ENCODE peak calls at places on chromosomes 13 and 19, in five cellular contexts. U, E, A, X and Z are unnamed samples.

GRCh38 chr13:59664586-59664985 is 499.1 kb downstream of the DIAPH3 start:
- DNase-seq in E (no peak), U (no peak), X (no peak), A (no peak), Z (no peak)

GRCh38 chr19:21328402-21328801 is 808 bp downstream of the ZNF708 start:
- DNase-seq in U (peak), A (peak), E (peak), X (no peak), Z (no peak)

GRCh38 chr13:44758595-44759221 is 182.6 kb upstream of the TSC22D1 start:
- DNase-seq in A (no peak), E (no peak), U (no peak), X (peak), Z (peak)

GRCh38 chr19:7497292-7497691 is 8.5 kb upstream of the PEX11G start:
- DNase-seq in A (no peak), X (no peak), U (no peak), E (peak), Z (peak)

GRCh38 chr19:19584356-19584755 is 34.1 kb downstream of the PBX4 start:
- DNase-seq in U (no peak), E (no peak), A (no peak), X (no peak), Z (no peak)

GRCh38 chr13:94115054-94115453 is 364.4 kb downstream of the DCT start:
- DNase-seq in U (no peak), A (no peak), E (no peak), X (no peak), Z (no peak)

GRCh38 chr13:43261018-43261417 is 237.6 kb downstream of the DNAJC15 start:
- DNase-seq in X (no peak), E (no peak), A (no peak), U (no peak), Z (peak)

GRCh38 chr19:44846455-44847143 is 502 bp downstream of the NECTIN2 start:
- DNase-seq in U (no peak), E (peak), A (peak), X (peak), Z (peak)

GRCh38 chr19:47447470-47448359 is 24.0 kb downstream of the SLC8A2 start:
- DNase-seq in X (peak), E (peak), U (peak), A (peak), Z (peak)

GRCh38 chr13:31945202-31945978 is 86.2 kb upstream of the FRY start:
- DNase-seq in E (peak), X (peak), A (peak), U (no peak), Z (peak)

GRCh38 chr19:41341669-41342490 is 11.8 kb downstream of the TGFB1 start:
- DNase-seq in E (no peak), U (no peak), X (no peak), A (peak), Z (no peak)

GRCh38 chr13:25371608-25372274 is at the start of gene ATP8A2:
- DNase-seq in U (no peak), E (peak), X (peak), A (peak), Z (peak)

GRCh38 chr13:91567485-91568207 is 169.2 kb downstream of the GPC5 start:
- DNase-seq in A (no peak), E (no peak), U (no peak), X (no peak), Z (no peak)

GRCh38 chr13:112452380-112453206 is 76.4 kb downstream of the SPACA7 start:
- DNase-seq in A (no peak), U (no peak), E (no peak), X (no peak), Z (no peak)

GRCh38 chr13:80259159-80259558 is 81.8 kb downstream of the SPRY2 start:
- DNase-seq in A (no peak), U (no peak), E (no peak), X (peak), Z (no peak)

GRCh38 chr13:66405908-66406802 is 824.0 kb downstream of the PCDH9 start:
- DNase-seq in A (no peak), E (peak), U (no peak), X (peak), Z (no peak)

GRCh38 chr19:40578442-40578908 is 1.8 kb downstream of the SHKBP1 start:
- DNase-seq in E (peak), U (peak), X (no peak), A (peak), Z (peak)

GRCh38 chr19:19224852-19225494 is 13.2 kb downstream of the NCAN start:
- DNase-seq in X (peak), A (no peak), E (peak), U (no peak), Z (peak)

GRCh38 chr13:24671367-24672117 is 8.7 kb upstream of the ATP12A start:
- DNase-seq in X (peak), E (peak), U (peak), A (peak), Z (peak)

GRCh38 chr13:22039961-22040360 is 369.1 kb downstream of the FGF9 start:
- DNase-seq in U (no peak), X (no peak), A (no peak), E (no peak), Z (no peak)

GRCh38 chr13:22041741-22042140 is 370.9 kb downstream of the FGF9 start:
- DNase-seq in X (no peak), A (no peak), E (no peak), U (no peak), Z (no peak)

DNA sequence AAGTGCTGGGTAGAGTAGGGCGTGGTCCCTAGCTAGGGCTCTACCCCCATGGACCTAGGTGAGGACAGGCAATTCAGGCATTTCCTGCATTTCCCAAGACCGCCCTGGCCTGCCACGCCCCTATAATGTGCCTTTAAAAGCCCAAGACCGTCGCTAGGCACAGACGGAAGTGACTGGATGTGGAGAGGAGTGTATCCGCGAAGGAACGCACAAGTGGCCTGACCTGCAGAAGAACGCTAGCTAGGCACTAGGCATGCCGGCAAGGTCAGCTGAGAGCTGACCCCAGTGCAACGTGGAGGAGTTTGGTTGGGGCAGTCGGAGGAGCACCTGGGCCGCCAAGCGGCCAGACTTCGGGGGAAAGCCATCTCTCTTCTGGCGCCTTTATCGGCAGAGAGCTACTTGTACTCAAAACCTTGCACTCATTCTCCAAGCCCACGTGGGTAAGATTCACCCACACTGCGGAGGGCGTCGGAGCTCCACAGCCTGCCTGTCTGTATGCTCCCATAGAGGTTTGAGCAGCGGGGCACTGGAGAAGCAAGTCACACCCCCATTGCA is 370.0 kb downstream of the FGF9 start:
- DNase-seq in U (no peak), X (peak), A (no peak), E (peak), Z (no peak)
- H3K4me3 ChIP-seq in U (no peak), X (peak), A (no peak), E (peak), Z (no peak)

GRCh38 chr13:99626461-99627082 is 125.3 kb downstream of the TM9SF2 start:
- DNase-seq in X (no peak), E (peak), A (no peak), U (no peak), Z (peak)
- TF ChIP-seq EZH2phosphoT487 in X (no peak), E (no peak), A (no peak), U (no peak), Z (no peak)

GRCh38 chr13:51590231-51590630 is 6.0 kb downstream of the WDFY2 start:
- DNase-seq in X (no peak), A (no peak), U (no peak), E (no peak), Z (no peak)
- H3K27ac ChIP-seq in X (peak), A (peak), U (no peak), E (no peak), Z (peak)

GRCh38 chr13:110700186-110700585 is 5.7 kb downstream of the CARS2 start:
- DNase-seq in E (no peak), X (no peak), A (no peak), U (no peak), Z (no peak)
- H3K4me3 ChIP-seq in E (no peak), X (no peak), A (no peak), U (no peak), Z (no peak)

GRCh38 chr19:2325261-2326046 is 2.9 kb downstream of the LSM7 start:
- DNase-seq in A (no peak), X (no peak), U (no peak), E (no peak), Z (no peak)
- TF ChIP-seq EZH2phosphoT487 in A (no peak), X (no peak), U (no peak), E (no peak), Z (no peak)